ENCODE peak calls at places on chromosomes 5 and 9, in five cellular contexts. X is fibroblast of the aortic adventitia, H is endothelial cell, C is chondrocyte, R is AG04450. S is an unnamed sample.

GRCh38 chr5:136079195-136079985 is 50.6 kb downstream of the TGFBI start:
- DNase-seq in X (no peak), H (peak), C (no peak), R (no peak), S (no peak)

GRCh38 chr5:18772475-18772874 is 1138.2 kb downstream of the TAF11L14 start:
- DNase-seq in X (no peak), H (no peak), C (no peak), R (no peak), S (no peak)

GRCh38 chr5:39138892-39139291 is 64.7 kb upstream of the RICTOR start:
- DNase-seq in X (peak), H (no peak), C (no peak), R (peak), S (peak)

GRCh38 chr5:150443242-150444075 is 6.1 kb downstream of the RPS14 start:
- DNase-seq in X (no peak), H (no peak), C (no peak), R (no peak), S (no peak)

GRCh38 chr5:151037561-151038291 is 17.3 kb downstream of the GPX3 start:
- DNase-seq in X (peak), H (no peak), C (peak), R (peak), S (peak)

GRCh38 chr5:82931110-82931509 is 146.1 kb downstream of the TMEM167A start:
- DNase-seq in X (peak), H (no peak), C (no peak), R (no peak), S (no peak)

GRCh38 chr5:172403191-172403794 is 51.0 kb downstream of the SH3PXD2B start:
- DNase-seq in X (peak), H (peak), C (no peak), R (no peak), S (no peak)

GRCh38 chr5:152247850-152248385 is 157.2 kb downstream of the NMUR2 start:
- DNase-seq in X (no peak), H (no peak), C (no peak), R (no peak), S (no peak)

GRCh38 chr9:128325629-128326028 is 3.0 kb downstream of the COQ4 start:
- DNase-seq in X (no peak), H (no peak), C (no peak), R (no peak), S (no peak)

GRCh38 chr5:90528704-90529233 is 615 bp downstream of the LYSMD3 start:
- DNase-seq in X (peak), H (no peak), C (no peak), R (no peak), S (no peak)

GRCh38 chr5:77282337-77283027 is 72.0 kb downstream of the PDE8B start:
- DNase-seq in X (no peak), H (no peak), C (no peak), R (peak), S (peak)

GRCh38 chr5:143896981-143897380 is 85.0 kb downstream of the HMHB1 start:
- DNase-seq in X (peak), H (no peak), C (no peak), R (no peak), S (no peak)

GRCh38 chr9:4614627-4615026 is 47.5 kb upstream of the PLPP6 start:
- DNase-seq in X (no peak), H (no peak), C (no peak), R (no peak), S (no peak)

GRCh38 chr9:114080773-114081440 is 2.8 kb upstream of the AMBP start:
- DNase-seq in X (no peak), H (no peak), C (peak), R (no peak), S (no peak)

GRCh38 chr5:138580777-138581176 is 5.6 kb upstream of the HSPA9 start:
- DNase-seq in X (no peak), H (no peak), C (no peak), R (no peak), S (no peak)

GRCh38 chr9:127962278-127962677 is 18.5 kb downstream of the EEIG1 start:
- DNase-seq in X (no peak), H (no peak), C (no peak), R (no peak), S (no peak)

GRCh38 chr5:78989080-78989479 is 4.0 kb upstream of the ARSB start:
- DNase-seq in X (no peak), H (no peak), C (no peak), R (no peak), S (no peak)

GRCh38 chr5:149902177-149902576 is 42.4 kb downstream of the PDE6A start:
- DNase-seq in X (no peak), H (no peak), C (no peak), R (no peak), S (no peak)

GRCh38 chr9:34809504-34810186 is 99.7 kb upstream of the CCL21 start:
- DNase-seq in X (peak), H (peak), C (no peak), R (no peak), S (no peak)

GRCh38 chr5:159038907-159039306 is 60.8 kb downstream of the EBF1 start:
- DNase-seq in X (peak), H (no peak), C (no peak), R (peak), S (peak)

GRCh38 chr9:134315716-134316443 is 10.4 kb upstream of the RXRA start:
- DNase-seq in X (no peak), H (no peak), C (peak), R (no peak), S (no peak)

GRCh38 chr9:76572205-76572550 is 113.2 kb downstream of the GCNT1 start:
- DNase-seq in X (no peak), H (no peak), C (no peak), R (no peak), S (no peak)

GRCh38 chr5:108634251-108634950 is 113.3 kb upstream of the FER start:
- DNase-seq in X (peak), H (no peak), C (no peak), R (no peak), S (no peak)

GRCh38 chr5:64509798-64510197 is 4.0 kb downstream of the RGS7BP start:
- DNase-seq in X (no peak), H (no peak), C (no peak), R (no peak), S (no peak)

GRCh38 chr5:64505769-64506566 is at the start of gene RGS7BP:
- DNase-seq in X (peak), H (peak), C (no peak), R (no peak), S (no peak)

GRCh38 chr5:64502181-64502580 is 3.6 kb upstream of the RGS7BP start:
- DNase-seq in X (no peak), H (no peak), C (no peak), R (no peak), S (no peak)

DNA sequence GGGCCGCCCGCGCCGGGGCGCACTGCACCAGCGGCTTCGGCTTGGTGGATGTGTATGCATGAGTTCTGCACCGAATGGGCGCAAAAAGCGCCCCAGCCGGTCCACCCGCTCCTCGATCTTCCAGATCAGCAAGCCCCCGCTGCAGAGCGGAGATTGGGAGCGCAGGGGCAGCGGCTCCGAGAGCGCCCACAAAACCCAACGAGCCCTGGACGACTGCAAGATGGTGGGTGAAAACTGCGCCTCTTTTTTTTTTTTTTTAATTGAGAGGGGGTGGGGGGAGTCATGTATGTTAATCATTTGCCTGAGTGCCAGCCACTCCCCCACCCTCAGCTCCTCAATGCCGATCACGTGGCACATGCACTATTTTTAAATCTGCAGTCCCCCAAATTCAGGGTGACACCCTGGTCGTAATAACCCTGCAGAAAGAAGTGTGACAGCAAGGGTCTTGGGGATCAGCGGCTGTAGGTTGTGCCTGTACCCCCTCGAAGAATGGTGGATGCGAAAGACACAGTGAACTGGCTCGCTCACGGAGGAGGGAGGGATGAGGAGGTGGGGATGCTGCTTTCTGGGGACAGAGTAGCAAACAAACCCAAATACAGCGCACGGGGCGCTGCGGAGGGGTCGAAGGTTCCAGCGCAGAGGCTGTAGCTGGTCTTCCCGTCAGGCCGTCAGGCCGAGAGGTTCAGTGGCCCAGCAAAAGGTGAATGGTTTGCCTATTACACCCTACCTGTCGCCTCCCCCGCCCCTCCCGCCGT is 929 bp downstream of the RGS7BP start:
- DNase-seq in X (no peak), H (peak), C (peak), R (no peak), S (no peak)
- TF ChIP-seq CTCF in X (no peak), H (no peak), C (no peak), R (no peak), S (no peak)

DNA sequence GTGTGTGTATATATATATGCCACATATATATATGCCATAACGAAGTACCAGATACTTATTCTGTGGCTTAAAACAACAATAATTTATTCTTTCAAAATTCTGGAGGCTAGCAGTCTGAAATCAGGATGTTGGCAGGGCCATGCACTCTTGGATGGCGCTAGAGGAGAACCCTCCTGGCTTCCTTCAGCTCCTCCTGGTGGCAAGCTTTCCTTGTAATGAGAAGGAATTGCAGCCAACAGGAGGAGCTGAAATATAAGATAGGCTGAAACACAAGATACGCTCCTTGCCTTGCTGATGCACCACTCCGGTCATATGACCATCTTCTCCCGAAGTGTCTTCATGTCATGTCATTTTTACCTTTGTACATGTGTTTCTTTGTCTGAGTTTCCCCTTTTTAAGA is 368.1 kb upstream of the CTNND2 start:
- DNase-seq in X (no peak), H (peak), C (no peak), R (no peak), S (no peak)
- TF ChIP-seq CTCF in X (no peak), H (no peak), C (peak), R (no peak), S (no peak)

DNA sequence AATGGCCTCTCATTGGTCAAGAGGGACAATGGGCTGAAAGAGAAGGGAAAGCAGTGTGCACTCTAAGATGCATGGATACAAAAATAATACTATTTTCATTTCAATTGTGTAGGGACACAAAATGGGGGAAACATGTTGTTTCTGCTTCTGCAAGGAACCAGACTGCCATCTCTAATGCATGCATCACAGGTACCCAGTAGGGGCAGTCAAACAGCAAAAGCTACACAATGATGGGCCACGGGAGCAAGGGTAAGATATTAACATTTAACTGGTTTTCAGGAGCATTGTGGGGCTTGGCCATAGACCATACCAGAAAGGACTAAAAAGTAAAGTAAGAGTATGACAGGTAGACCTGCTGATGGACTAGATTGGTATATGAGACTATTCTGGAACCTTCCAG is 535.8 kb downstream of the SPATA31D1 start:
- DNase-seq in X (no peak), H (no peak), C (no peak), R (no peak), S (no peak)
- TF ChIP-seq CTCF in X (peak), H (no peak), C (no peak), R (no peak), S (no peak)

GRCh38 chr5:134526483-134527155 is 1.1 kb downstream of the JADE2 start:
- DNase-seq in X (no peak), H (peak), C (no peak), R (no peak), S (no peak)
- TF ChIP-seq CTCF in X (peak), H (peak), C (peak), R (peak), S (peak)

GRCh38 chr5:174818430-174818829 is 94.0 kb downstream of the MSX2 start:
- DNase-seq in X (no peak), H (no peak), C (no peak), R (no peak), S (no peak)
- TF ChIP-seq CTCF in X (no peak), H (no peak), C (no peak), R (no peak), S (no peak)

DNA sequence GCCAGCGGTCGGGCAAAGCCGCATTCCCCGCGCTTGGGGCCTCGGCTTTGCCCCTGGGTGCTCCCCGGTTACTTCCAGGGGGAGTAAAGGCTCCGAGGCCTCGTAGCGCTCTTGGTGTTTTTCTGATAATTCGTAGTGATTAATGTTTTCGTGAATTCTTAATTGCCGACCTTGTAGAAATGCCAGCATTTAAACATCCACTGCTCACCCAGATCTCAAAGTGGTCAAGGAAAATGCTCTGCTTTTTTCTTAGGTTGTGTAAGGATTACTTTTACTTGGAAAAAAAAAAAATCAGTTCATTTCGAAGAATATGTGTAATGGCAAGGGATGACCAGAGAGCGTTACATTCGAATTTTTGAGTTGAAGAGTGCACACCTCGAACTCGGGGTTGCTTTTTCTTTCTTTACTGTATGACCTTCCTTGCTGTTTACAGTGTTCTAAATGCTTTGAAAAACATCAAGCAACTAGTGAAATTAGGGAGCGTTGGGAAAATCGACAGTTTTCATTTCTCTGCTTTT is 731 bp upstream of the TUT7 start:
- DNase-seq in X (peak), H (no peak), C (no peak), R (no peak), S (no peak)
- TF ChIP-seq CTCF in X (no peak), H (no peak), C (peak), R (peak), S (no peak)